ENCODE peak calls at places on chromosomes 7 and 10, in seven cellular contexts. W is upper lobe of right lung, F is coronary artery, B is astrocyte, G is hepatocyte, A is breast epithelium, R is A549. Y is an unnamed sample.

GRCh38 chr10:5546891-5547683 is 22.3 kb downstream of the CALML3 start:
- DNase-seq in G (peak; percentile 55), A (peak; percentile 76), B (peak; percentile 58), R (peak; percentile 90), W (peak; percentile 73), F (no peak), Y (no peak)

GRCh38 chr7:582081-582835 is 62.6 kb upstream of the PDGFA start:
- DNase-seq in G (no peak), B (no peak), F (no peak), W (no peak), R (no peak), A (no peak), Y (no peak)

GRCh38 chr10:116418394-116418793 is 9.3 kb upstream of the PNLIPRP3 start:
- DNase-seq in R (no peak), A (no peak), W (no peak), F (no peak), G (no peak), B (no peak), Y (no peak)

GRCh38 chr10:86599729-86600128 is 54.6 kb upstream of the OPN4 start:
- DNase-seq in W (no peak), B (no peak), G (no peak), A (no peak), F (peak; percentile 53), R (no peak), Y (no peak)

GRCh38 chr7:90625051-90625450 is 28.9 kb downstream of the CDK14 start:
- DNase-seq in G (no peak), R (no peak), W (no peak), B (no peak), A (no peak), F (no peak), Y (no peak)

GRCh38 chr7:74215921-74216320 is 6.1 kb downstream of the LAT2 start:
- DNase-seq in A (no peak), B (no peak), R (no peak), G (no peak), F (no peak), W (no peak), Y (no peak)

GRCh38 chr7:117427258-117427701 is at the start of gene ASZ1:
- DNase-seq in R (no peak), A (no peak), B (no peak), F (no peak), G (no peak), W (no peak), Y (no peak)

GRCh38 chr7:27134392-27134791 is 3.8 kb upstream of the HOXA4 start:
- DNase-seq in W (no peak), B (peak; percentile 94), F (no peak), R (no peak), A (peak; percentile 41), G (no peak), Y (no peak)

GRCh38 chr10:89332718-89333281 is 5.0 kb downstream of the IFIT3 start:
- DNase-seq in F (no peak), G (no peak), R (no peak), B (no peak), W (no peak), A (no peak), Y (no peak)

GRCh38 chr7:87140271-87140748 is 11.9 kb upstream of the DMTF1 start:
- DNase-seq in B (no peak), W (no peak), R (no peak), G (peak; percentile 55), A (no peak), F (no peak), Y (no peak)

GRCh38 chr7:45347804-45348203 is 190.2 kb downstream of the RAMP3 start:
- DNase-seq in W (no peak), G (peak; percentile 65), B (peak; percentile 4), A (no peak), R (peak; percentile 10), F (no peak), Y (no peak)

GRCh38 chr7:128453836-128454804 is 1.6 kb upstream of the HILPDA start:
- DNase-seq in R (no peak), G (peak; percentile 89), B (peak; percentile 87), W (peak; percentile 79), A (peak; percentile 72), F (peak; percentile 95), Y (peak; percentile 11)

GRCh38 chr7:47940482-47941001 is 7.7 kb downstream of the PKD1L1 start:
- DNase-seq in A (no peak), R (no peak), W (no peak), B (peak; percentile 50), F (no peak), G (peak; percentile 47), Y (no peak)

DNA sequence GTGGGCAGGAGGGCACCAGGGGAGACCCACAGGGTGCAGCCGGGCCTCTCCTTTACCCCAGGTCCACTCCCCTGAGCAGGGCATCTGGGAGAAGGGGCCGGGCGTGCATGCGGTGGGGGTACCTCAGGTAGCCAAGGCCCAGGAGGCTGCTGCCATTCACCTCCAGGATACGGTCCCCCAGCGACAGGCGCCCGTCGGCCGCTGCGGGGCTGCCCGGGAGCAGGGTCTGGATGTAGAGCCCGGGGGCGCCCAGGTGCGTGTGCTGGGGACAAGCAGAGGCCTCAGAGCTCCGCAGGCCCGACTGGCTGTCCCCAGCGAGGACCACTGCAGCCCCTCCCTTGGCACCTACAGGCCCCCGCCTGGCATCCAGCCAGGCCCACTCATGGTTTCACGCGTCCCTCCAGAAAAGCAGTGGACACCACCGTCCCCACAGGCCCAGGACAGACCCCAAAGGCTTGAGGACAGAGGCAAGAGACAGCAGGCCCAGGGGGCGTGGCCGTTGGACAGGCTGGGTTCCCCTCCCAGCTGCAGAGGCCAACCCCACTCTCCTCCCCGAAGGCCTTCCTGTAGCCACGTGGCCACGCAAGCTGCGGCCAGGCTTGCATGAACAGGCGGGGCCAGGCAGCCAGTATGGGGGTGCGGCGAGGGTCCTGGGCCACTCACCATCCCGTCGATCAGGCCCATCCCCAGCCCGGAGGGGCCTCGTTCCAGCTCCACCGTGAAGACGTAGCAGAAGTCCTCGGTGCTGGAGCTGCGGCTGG is 24.3 kb downstream of the AP5Z1 start:
- DNase-seq in A (peak; percentile 38), G (no peak), B (no peak), F (no peak), W (no peak), R (no peak), Y (no peak)
- TF ChIP-seq CTCF in A (no peak), G (no peak), B (no peak), F (no peak), W (no peak), R (no peak), Y (no peak)

GRCh38 chr10:23099079-23099478 is 3.7 kb downstream of the MSRB2 start:
- DNase-seq in G (no peak), F (no peak), W (no peak), R (no peak), B (no peak), A (no peak), Y (no peak)
- H3K27ac ChIP-seq in G (peak overlapping the region; percentile 66), F (no peak overlapping the region), W (no peak overlapping the region), R (no peak overlapping the region), B (no peak overlapping the region), A (no peak overlapping the region), Y (no peak overlapping the region)

GRCh38 chr10:124535731-124536495 is 74.3 kb downstream of the LHPP start:
- DNase-seq in B (no peak), R (no peak), W (no peak), A (no peak), G (no peak), F (no peak), Y (no peak)

GRCh38 chr10:124537891-124538290 is 76.3 kb downstream of the LHPP start:
- DNase-seq in A (no peak), R (no peak), G (no peak), W (no peak), B (no peak), F (no peak), Y (no peak)

GRCh38 chr10:124537166-124537725 is 75.6 kb downstream of the LHPP start:
- DNase-seq in B (no peak), F (no peak), G (no peak), A (no peak), R (no peak), W (no peak), Y (no peak)

GRCh38 chr10:124534821-124535601 is 73.4 kb downstream of the LHPP start:
- DNase-seq in A (no peak), W (no peak), R (no peak), B (no peak), G (no peak), F (no peak), Y (no peak)

DNA sequence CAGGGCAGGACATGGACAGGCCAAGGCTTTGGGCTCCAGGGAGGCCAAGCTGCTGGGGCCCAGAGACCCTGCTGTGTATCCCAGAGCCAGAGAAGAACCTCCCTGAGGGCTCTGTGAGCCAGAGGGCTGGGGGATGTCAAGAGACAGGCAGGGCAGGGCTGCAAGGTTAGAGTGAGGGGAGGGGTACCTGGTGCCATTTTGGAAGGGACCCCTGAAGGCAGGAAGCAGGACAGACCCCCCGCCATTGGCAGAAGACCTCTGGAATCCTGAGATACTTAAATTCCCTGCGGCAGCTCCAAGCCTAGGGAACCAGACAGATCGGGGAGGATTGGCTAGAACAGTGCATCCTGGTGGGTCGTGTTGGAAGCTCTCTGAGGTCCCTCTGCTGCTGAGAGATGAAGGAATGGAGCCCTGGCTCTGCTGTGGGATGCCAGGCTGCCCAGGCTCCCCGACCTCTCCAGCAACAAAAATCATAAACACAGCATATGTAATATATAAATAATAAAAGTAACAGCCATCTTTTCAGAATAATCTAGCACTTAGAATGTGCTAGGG is 75.0 kb downstream of the LHPP start:
- DNase-seq in F (no peak), A (no peak), B (no peak), W (no peak), R (no peak), G (no peak), Y (no peak)
- TF ChIP-seq CTCF in F (no peak), A (no peak), B (no peak), W (no peak), R (no peak), G (no peak), Y (no peak)

GRCh38 chr10:95277614-95278013 is 13.2 kb downstream of the PDLIM1 start:
- DNase-seq in A (no peak), R (no peak), F (no peak), G (no peak), W (no peak), B (no peak), Y (no peak)
- H3K27ac ChIP-seq in A (peak overlapping the region; percentile 77), R (peak overlapping the region; percentile 76), F (peak overlapping the region; percentile 58), G (peak overlapping the region; percentile 24), W (no peak overlapping the region), B (no peak overlapping the region), Y (peak overlapping the region; percentile 93)

GRCh38 chr7:20744913-20745587 is 41.6 kb downstream of the SP8 start:
- DNase-seq in B (peak; percentile 34), A (no peak), W (no peak), R (peak; percentile 50), F (no peak), G (peak; percentile 30), Y (no peak)
- TF ChIP-seq CTCF in B (no peak), A (no peak), W (no peak), R (peak; percentile 13), F (no peak), G (peak; percentile 35), Y (no peak)

DNA sequence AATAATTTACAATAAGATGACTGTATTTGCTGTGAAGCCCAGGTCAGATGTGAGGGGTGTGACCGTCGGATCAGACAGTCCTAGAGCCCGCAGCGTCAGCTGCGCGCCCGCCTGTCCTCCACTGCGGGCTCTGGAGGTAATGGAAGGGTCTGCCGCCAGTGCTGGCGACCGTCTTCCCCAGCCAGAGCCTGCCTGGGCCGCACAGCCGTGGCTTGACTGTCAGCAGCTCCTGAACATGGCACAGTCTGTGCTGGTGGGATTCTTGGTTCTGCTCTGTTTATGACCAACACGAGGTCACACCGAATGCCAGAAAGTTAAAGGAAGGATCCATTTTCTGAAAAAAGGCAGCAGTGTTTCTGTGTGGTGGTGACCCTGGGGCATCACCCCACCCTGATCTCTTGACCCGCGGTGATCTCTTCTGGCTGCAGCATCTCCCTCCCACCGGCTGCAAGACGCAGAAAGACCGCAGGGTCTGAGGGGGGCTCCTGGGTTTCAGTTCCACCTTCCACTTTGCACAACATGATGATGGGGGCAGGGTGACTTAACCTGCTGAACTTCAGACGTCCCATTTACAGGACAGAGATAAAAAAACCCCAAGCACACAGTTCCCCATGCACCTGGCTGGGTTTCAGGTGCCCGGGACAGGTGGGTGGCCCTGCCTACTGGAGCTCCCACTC is 103.7 kb downstream of the DNAJB6 start:
- DNase-seq in R (no peak), A (no peak), F (no peak), G (no peak), B (no peak), W (peak; percentile 39), Y (no peak)
- H3K27ac ChIP-seq in R (no peak overlapping the region), A (no peak overlapping the region), F (no peak overlapping the region), G (no peak overlapping the region), B (no peak overlapping the region), W (no peak overlapping the region), Y (no peak overlapping the region)

Y was measured in esophagus squamous epithelium.